ENCODE peak calls at places on chromosomes 7 and 10, in seven cellular contexts. S is myocyte, T is prostate gland, J is mesendoderm, H is H1, P is ureter, L is thyroid gland. X is an unnamed sample.

GRCh38 chr7:3911685-3912084 is 610.6 kb downstream of the SDK1 start:
- DNase-seq in H (no peak), J (no peak), T (no peak), S (no peak), P (no peak), L (peak; percentile 62), X (no peak)

GRCh38 chr7:90411510-90411909 is 8.2 kb downstream of the CLDN12 start:
- DNase-seq in L (no peak), P (no peak), H (no peak), S (peak; percentile 18), J (no peak), T (no peak), X (no peak)

GRCh38 chr7:135349746-135350145 is 116.1 kb downstream of the STRA8 start:
- DNase-seq in T (no peak), H (no peak), S (no peak), P (no peak), J (no peak), L (no peak), X (no peak)

GRCh38 chr10:11539191-11539868 is 72.1 kb downstream of the USP6NL start:
- DNase-seq in S (peak; percentile 26), P (no peak), J (peak; percentile 23), H (no peak), L (no peak), T (no peak), X (no peak)

GRCh38 chr7:106770191-106770590 is 94.9 kb upstream of the PIK3CG start:
- DNase-seq in T (no peak), L (no peak), J (peak; percentile 73), S (peak; percentile 69), P (no peak), H (no peak), X (no peak)

GRCh38 chr10:42970451-42971250 is 106.2 kb upstream of the RET start:
- DNase-seq in L (no peak), H (no peak), T (no peak), P (peak; percentile 37), J (no peak), S (no peak), X (peak; percentile 67)

GRCh38 chr7:85030893-85031292 is 156.0 kb downstream of the SEMA3D start:
- DNase-seq in S (peak; percentile 37), H (no peak), L (no peak), J (peak; percentile 62), P (no peak), T (no peak), X (no peak)

GRCh38 chr7:116239019-116239418 is 28.7 kb downstream of the TES start:
- DNase-seq in J (no peak), S (no peak), H (no peak), P (no peak), T (no peak), L (no peak), X (no peak)

GRCh38 chr7:151687523-151688235 is 168.0 kb upstream of the RHEB start:
- DNase-seq in T (no peak), L (peak; percentile 72), H (peak; percentile 80), J (peak; percentile 99), S (peak; percentile 95), P (peak; percentile 80), X (peak; percentile 93)

GRCh38 chr7:43669286-43670081 is 59.8 kb downstream of the COA1 start:
- DNase-seq in H (peak; percentile 92), T (no peak), P (no peak), S (no peak), L (no peak), J (peak; percentile 85), X (no peak)

GRCh38 chr7:105389889-105390288 is 1.2 kb upstream of the SRPK2 start:
- DNase-seq in J (no peak), S (no peak), P (no peak), L (no peak), T (no peak), H (no peak), X (no peak)

GRCh38 chr7:66050990-66051424 is 24.6 kb upstream of the ASL start:
- DNase-seq in L (peak; percentile 68), S (peak; percentile 92), H (no peak), T (peak; percentile 58), P (no peak), J (peak; percentile 22), X (no peak)

GRCh38 chr10:119313024-119313423 is 105.7 kb downstream of the GRK5 start:
- DNase-seq in J (no peak), L (no peak), H (no peak), S (no peak), P (no peak), T (no peak), X (no peak)

GRCh38 chr10:114714281-114714741 is 56.2 kb upstream of the ABLIM1 start:
- DNase-seq in L (peak; percentile 25), H (no peak), T (peak; percentile 19), J (no peak), S (peak; percentile 40), P (no peak), X (no peak)

GRCh38 chr10:24446739-24447138 is 237.8 kb downstream of the KIAA1217 start:
- DNase-seq in S (peak; percentile 96), H (no peak), L (no peak), T (no peak), P (no peak), J (no peak), X (no peak)

GRCh38 chr10:30438016-30438850 is 4.2 kb downstream of the MAP3K8 start:
- DNase-seq in P (no peak), J (no peak), H (no peak), L (no peak), S (peak; percentile 24), T (no peak), X (no peak)

GRCh38 chr10:15744217-15744865 is 24.6 kb upstream of the ITGA8 start:
- DNase-seq in T (no peak), S (peak; percentile 59), H (no peak), L (peak; percentile 28), J (peak; percentile 83), P (no peak), X (no peak)

GRCh38 chr10:70915206-70915605 is 26.8 kb upstream of the PCBD1 start:
- DNase-seq in S (no peak), L (no peak), P (no peak), T (no peak), J (no peak), H (no peak), X (no peak)

GRCh38 chr10:5575482-5576153 is 50.9 kb downstream of the CALML3 start:
- DNase-seq in L (no peak), H (no peak), S (no peak), T (no peak), P (no peak), J (no peak), X (no peak)

GRCh38 chr10:78690354-78691111 is 378.2 kb upstream of the ZMIZ1 start:
- DNase-seq in L (peak; percentile 7), P (no peak), T (no peak), H (no peak), J (no peak), S (no peak), X (no peak)

GRCh38 chr10:21042536-21042935 is 145.4 kb upstream of the NEBL start:
- DNase-seq in H (no peak), T (no peak), J (no peak), L (no peak), P (no peak), S (no peak), X (no peak)

GRCh38 chr7:29998489-29998888 is 8.9 kb upstream of the SCRN1 start:
- DNase-seq in P (no peak), S (no peak), J (no peak), T (no peak), H (no peak), L (no peak), X (no peak)